ENCODE peak calls at places on chromosomes 2 and 18, in four cellular contexts. Z, F, G and M are unnamed samples.

GRCh38 chr2:230043461-230043860 is 25.3 kb downstream of the SLC16A14 start:
- DNase-seq in Z (no peak), F (no peak), G (no peak), M (no peak)

GRCh38 chr2:213279961-213280360 is 4.3 kb upstream of the SPAG16 start:
- DNase-seq in Z (no peak), F (no peak), G (no peak), M (peak; percentile 65)

GRCh38 chr2:56132138-56132537 is 51.7 kb upstream of the CCDC85A start:
- DNase-seq in Z (no peak), F (no peak), G (peak; percentile 58), M (peak; percentile 67)

GRCh38 chr2:239386872-239387445 is 13.9 kb downstream of the HDAC4 start:
- DNase-seq in Z (peak; percentile 22), F (no peak), G (no peak), M (no peak)

GRCh38 chr2:173226899-173227692 is 127.6 kb upstream of the CDCA7 start:
- DNase-seq in Z (no peak), F (no peak), G (no peak), M (no peak)

GRCh38 chr2:138601438-138602165 is 100.0 kb downstream of the SPOPL start:
- DNase-seq in Z (no peak), F (no peak), G (no peak), M (no peak)

GRCh38 chr2:238235331-238235732 is 4.5 kb downstream of the HES6 start:
- DNase-seq in Z (no peak), F (no peak), G (peak; percentile 57), M (peak; percentile 46)

GRCh38 chr18:29271496-29271895 is 1094.6 kb upstream of the CDH2 start:
- DNase-seq in Z (no peak), F (no peak), G (peak; percentile 2), M (no peak)

GRCh38 chr2:148876190-148876588 is 1.2 kb downstream of the KIF5C start:
- DNase-seq in Z (peak; percentile 51), F (no peak), G (no peak), M (no peak)

GRCh38 chr2:20411361-20411894 is 35.4 kb upstream of the RHOB start:
- DNase-seq in Z (peak; percentile 76), F (peak; percentile 91), G (peak; percentile 87), M (peak; percentile 90)

GRCh38 chr2:180122874-180123273 is 115.8 kb upstream of the CWC22 start:
- DNase-seq in Z (no peak), F (no peak), G (peak; percentile 38), M (peak; percentile 69)

GRCh38 chr2:42979416-42979869 is 187.1 kb upstream of the HAAO start:
- DNase-seq in Z (no peak), F (no peak), G (no peak), M (no peak)

GRCh38 chr2:152432206-152432653 is 97.3 kb downstream of the FMNL2 start:
- DNase-seq in Z (no peak), F (peak; percentile 37), G (peak; percentile 65), M (peak; percentile 90)

GRCh38 chr2:221429741-221430491 is 142.2 kb downstream of the EPHA4 start:
- DNase-seq in Z (no peak), F (no peak), G (peak; percentile 17), M (peak; percentile 41)

GRCh38 chr2:15846626-15847025 is 93.7 kb upstream of the MYCN start:
- DNase-seq in Z (no peak), F (no peak), G (no peak), M (no peak)
- H3K27me3 ChIP-seq in Z (no peaks in the 10 kb centered on the region), F (no peaks in the 10 kb centered on the region), G (no peaks in the 10 kb centered on the region), M (no peaks in the 10 kb centered on the region)

DNA sequence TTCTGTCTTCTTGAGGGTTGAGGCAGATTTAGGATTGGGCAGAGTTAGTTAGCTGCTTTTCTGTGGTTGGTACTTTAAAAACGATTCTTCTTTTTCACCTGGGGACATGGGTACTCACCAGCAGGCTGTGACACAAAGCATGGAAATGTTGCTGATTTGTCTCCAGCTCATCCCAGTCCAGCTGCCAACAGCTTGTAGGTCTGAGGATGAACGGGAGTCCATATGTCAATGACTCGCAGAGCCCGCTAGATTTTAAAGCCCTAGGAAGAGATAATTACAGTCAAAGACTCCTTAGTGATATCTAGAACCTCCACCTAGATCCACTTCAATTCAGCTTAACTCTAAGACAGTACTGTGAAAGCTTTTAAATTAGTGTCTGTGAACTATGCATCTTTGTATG is 20.8 kb downstream of the DOK1 start:
- DNase-seq in Z (no peak), F (no peak), G (no peak), M (peak; percentile 59)
- H3K4me1 ChIP-seq in Z (peaks cover 11% of the 10 kb centered on the region), F (no peaks in the 10 kb centered on the region), G (no peaks in the 10 kb centered on the region), M (peaks cover 56% of the 10 kb centered on the region)

GRCh38 chr18:58728719-58729118 is 57.5 kb downstream of the MALT1 start:
- DNase-seq in Z (no peak), F (no peak), G (no peak), M (no peak)

GRCh38 chr18:58730618-58731017 is 59.4 kb downstream of the MALT1 start:
- DNase-seq in Z (no peak), F (no peak), G (no peak), M (no peak)

GRCh38 chr18:58727776-58728500 is 56.7 kb downstream of the MALT1 start:
- DNase-seq in Z (no peak), F (no peak), G (no peak), M (peak; percentile 27)

GRCh38 chr18:58733866-58734265 is 62.6 kb downstream of the MALT1 start:
- DNase-seq in Z (no peak), F (no peak), G (no peak), M (no peak)

DNA sequence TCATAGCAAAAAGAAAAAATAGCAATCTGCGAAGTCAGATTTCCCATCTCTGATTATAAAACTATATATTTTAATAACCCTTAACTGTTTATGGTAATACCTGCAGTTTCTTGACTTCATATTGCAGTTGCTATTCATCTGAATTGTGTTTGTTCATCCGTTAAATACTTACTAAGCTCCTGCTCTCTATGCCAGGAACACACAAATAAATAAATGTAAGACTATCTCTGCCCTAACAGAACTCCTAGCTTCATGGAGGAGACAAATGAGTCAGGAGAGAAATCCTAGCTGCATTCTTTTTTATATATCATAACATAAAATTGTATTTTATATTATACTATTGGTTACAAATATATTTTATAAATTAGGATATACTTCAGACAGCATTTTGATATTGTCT is 61.2 kb downstream of the MALT1 start:
- DNase-seq in Z (no peak), F (no peak), G (no peak), M (no peak)
- H3K27me3 ChIP-seq in Z (no peaks in the 10 kb centered on the region), F (no peaks in the 10 kb centered on the region), G (no peaks in the 10 kb centered on the region), M (no peaks in the 10 kb centered on the region)

GRCh38 chr18:26454192-26454591 is 94.2 kb downstream of the KCTD1 start:
- DNase-seq in Z (no peak), F (no peak), G (no peak), M (no peak)
- H3K4me1 ChIP-seq in Z (no peaks in the 10 kb centered on the region), F (peaks cover 5% of the 10 kb centered on the region), G (peaks cover 11% of the 10 kb centered on the region), M (peaks cover 10% of the 10 kb centered on the region)

DNA sequence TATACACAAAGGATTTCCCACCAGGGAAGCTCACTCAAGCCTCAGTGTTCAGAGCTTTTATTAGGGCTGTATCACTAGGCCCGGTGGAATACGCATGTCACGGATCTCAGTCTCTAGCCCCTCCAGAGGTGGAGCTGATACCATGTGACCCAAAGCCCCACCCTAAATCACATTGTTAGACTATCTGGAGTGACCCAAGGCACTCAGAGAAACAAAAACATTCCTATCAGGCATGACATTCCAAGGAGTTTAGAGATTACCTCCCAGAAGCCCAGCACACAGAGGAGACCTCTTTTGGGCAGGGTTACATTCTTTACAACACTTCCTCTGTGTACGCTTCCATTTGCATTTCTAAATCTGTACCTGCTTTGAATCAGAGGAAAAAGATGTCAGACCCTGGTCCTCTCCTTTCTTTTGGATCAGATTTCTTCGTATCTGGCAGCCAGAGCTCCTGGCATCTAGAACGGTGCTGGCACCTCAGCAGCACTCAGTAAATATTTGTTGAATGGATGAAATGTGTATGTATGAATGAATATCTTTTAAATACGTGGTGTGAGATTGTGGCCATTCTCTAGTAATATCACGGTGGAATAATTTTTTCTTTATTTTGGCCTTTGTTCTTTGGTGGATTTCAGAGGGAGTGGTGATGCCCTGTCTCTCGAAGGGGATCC is 37.7 kb upstream of the SMAD2 start:
- DNase-seq in Z (no peak), F (no peak), G (no peak), M (peak; percentile 1)
- H3K27me3 ChIP-seq in Z (no peaks in the 10 kb centered on the region), F (no peaks in the 10 kb centered on the region), G (peaks cover 15% of the 10 kb centered on the region), M (peaks cover 4% of the 10 kb centered on the region)

DNA sequence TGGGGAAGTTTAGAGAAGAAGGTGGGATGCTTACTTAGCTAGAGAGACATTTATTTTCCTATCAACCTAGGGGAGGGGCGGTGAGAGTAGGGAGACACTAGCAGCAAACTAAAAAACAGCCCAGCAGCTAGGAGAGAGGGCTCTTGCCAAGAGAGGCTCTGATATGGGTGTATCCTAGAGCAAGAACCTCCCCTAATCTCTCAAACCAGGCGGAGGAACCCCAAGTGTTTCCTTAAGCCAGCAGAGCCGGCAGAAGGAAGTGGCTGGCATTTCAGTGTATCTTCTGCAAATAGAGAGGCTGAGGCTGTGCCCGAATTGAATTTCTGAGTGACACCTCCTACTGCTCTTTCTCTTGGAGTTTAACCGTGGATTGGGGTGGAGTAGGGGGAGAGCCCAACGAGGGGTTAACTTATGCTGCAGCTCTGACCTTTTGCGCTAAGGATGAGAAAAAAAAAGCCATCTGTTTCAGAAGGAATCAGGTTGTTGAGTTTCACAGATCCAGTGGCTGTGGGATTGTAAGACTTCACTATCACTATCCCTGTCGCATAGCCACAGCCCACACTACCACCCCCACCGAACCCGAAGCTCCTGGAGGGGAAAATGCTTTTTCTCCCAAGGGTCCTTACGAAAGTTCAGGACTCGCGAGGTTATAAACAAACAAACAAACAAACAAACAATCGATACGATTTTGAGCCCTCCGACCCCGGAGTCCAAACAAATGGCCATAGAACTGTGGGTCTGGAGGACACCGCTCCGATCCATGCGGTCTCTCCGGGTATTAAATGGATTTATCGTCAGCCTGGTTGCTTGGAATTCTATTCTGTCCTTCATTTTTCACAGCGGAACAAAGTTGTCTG is 1.3 kb downstream of the ST8SIA5 start:
- DNase-seq in Z (no peak), F (no peak), G (peak; percentile 2), M (no peak)
- H3K4me1 ChIP-seq in Z (no peaks in the 10 kb centered on the region), F (no peaks in the 10 kb centered on the region), G (peaks cover 18% of the 10 kb centered on the region), M (no peaks in the 10 kb centered on the region)

GRCh38 chr2:170812716-170813585 is 3.7 kb upstream of the GAD1 start:
- DNase-seq in Z (no peak), F (peak; percentile 50), G (peak; percentile 80), M (peak; percentile 99)
- H3K27me3 ChIP-seq in Z (peaks cover 45% of the 10 kb centered on the region), F (peaks cover 5% of the 10 kb centered on the region), G (peaks cover 58% of the 10 kb centered on the region), M (peaks cover 33% of the 10 kb centered on the region)

GRCh38 chr2:201183373-201183742 is 417 bp downstream of the CASP10 start:
- DNase-seq in Z (no peak), F (no peak), G (no peak), M (no peak)

GRCh38 chr2:201191132-201191875 is 8.4 kb downstream of the CASP10 start:
- DNase-seq in Z (no peak), F (no peak), G (no peak), M (no peak)

GRCh38 chr2:201182650-201183372 is at the start of gene CASP10:
- DNase-seq in Z (no peak), F (no peak), G (peak; percentile 52), M (peak; percentile 82)

GRCh38 chr2:201188449-201188848 is 5.5 kb downstream of the CASP10 start:
- DNase-seq in Z (no peak), F (no peak), G (no peak), M (no peak)

GRCh38 chr2:201185863-201186262 is 2.9 kb downstream of the CASP10 start:
- DNase-seq in Z (no peak), F (no peak), G (no peak), M (no peak)
- H3K4me1 ChIP-seq in Z (peaks cover 46% of the 10 kb centered on the region), F (no peaks in the 10 kb centered on the region), G (no peaks in the 10 kb centered on the region), M (peaks cover 13% of the 10 kb centered on the region)

GRCh38 chr2:225737556-225737955 is 338.0 kb downstream of the NYAP2 start:
- DNase-seq in Z (no peak), F (no peak), G (peak; percentile 8), M (peak; percentile 46)
- H3K27me3 ChIP-seq in Z (no peaks in the 10 kb centered on the region), F (no peaks in the 10 kb centered on the region), G (no peaks in the 10 kb centered on the region), M (no peaks in the 10 kb centered on the region)